ENCODE peak calls at places on chromosomes 5 and 9, in nine cellular contexts. One of them, this sample, is unnamed.

GRCh38 chr5:148912714-148913398 is 86.4 kb downstream of the ADRB2 start:
- DNase-seq in activated T-helper 1 cell treated with Interleukin-2 at 50 U/mL for 16 hours: no peak
- DNase-seq in stimulated activated CD4-positive, alpha-beta T cell treated with anti-CD3 and anti-CD28 coated beads, Interleukin-12 subunit alpha, Interleukin-12 subunit beta, amount 100 ng/mL, for 48 hours: no peak
- DNase-seq in choroid plexus epithelial cell: peak; percentile 65
- DNase-seq in activated CD4-positive, alpha-beta T cell treated with anti-CD3 and anti-CD28 coated beads, Interleukin-2, amount 50 U/mL, for 1 hour: no peak
- DNase-seq in T-helper 17 cell: no peak
- DNase-seq in fibroblast of the conjunctiva: no peak
- DNase-seq in uterus: no peak
- DNase-seq in body of pancreas: peak; percentile 31
- DNase-seq in this sample: no peak

GRCh38 chr5:111691914-111692313 is 65.1 kb downstream of the NREP start:
- DNase-seq in fibroblast of the conjunctiva: no peak
- DNase-seq in body of pancreas: no peak
- DNase-seq in uterus: no peak
- DNase-seq in choroid plexus epithelial cell: peak; percentile 49
- DNase-seq in activated CD4-positive, alpha-beta T cell treated with anti-CD3 and anti-CD28 coated beads, Interleukin-2, amount 50 U/mL, for 1 hour: no peak
- DNase-seq in activated T-helper 1 cell treated with Interleukin-2 at 50 U/mL for 16 hours: no peak
- DNase-seq in stimulated activated CD4-positive, alpha-beta T cell treated with anti-CD3 and anti-CD28 coated beads, Interleukin-12 subunit alpha, Interleukin-12 subunit beta, amount 100 ng/mL, for 48 hours: no peak
- DNase-seq in T-helper 17 cell: no peak
- DNase-seq in this sample: no peak

GRCh38 chr5:113474100-113474700 is 14.1 kb downstream of the MCC start:
- DNase-seq in T-helper 17 cell: no peak
- DNase-seq in activated CD4-positive, alpha-beta T cell treated with anti-CD3 and anti-CD28 coated beads, Interleukin-2, amount 50 U/mL, for 1 hour: no peak
- DNase-seq in activated T-helper 1 cell treated with Interleukin-2 at 50 U/mL for 16 hours: no peak
- DNase-seq in stimulated activated CD4-positive, alpha-beta T cell treated with anti-CD3 and anti-CD28 coated beads, Interleukin-12 subunit alpha, Interleukin-12 subunit beta, amount 100 ng/mL, for 48 hours: no peak
- DNase-seq in fibroblast of the conjunctiva: no peak
- DNase-seq in uterus: no peak
- DNase-seq in body of pancreas: no peak
- DNase-seq in choroid plexus epithelial cell: no peak
- DNase-seq in this sample: no peak

GRCh38 chr9:12861035-12861434 is 86.2 kb downstream of the LURAP1L start:
- DNase-seq in activated T-helper 1 cell treated with Interleukin-2 at 50 U/mL for 16 hours: no peak
- DNase-seq in uterus: no peak
- DNase-seq in choroid plexus epithelial cell: no peak
- DNase-seq in stimulated activated CD4-positive, alpha-beta T cell treated with anti-CD3 and anti-CD28 coated beads, Interleukin-12 subunit alpha, Interleukin-12 subunit beta, amount 100 ng/mL, for 48 hours: no peak
- DNase-seq in T-helper 17 cell: no peak
- DNase-seq in body of pancreas: no peak
- DNase-seq in activated CD4-positive, alpha-beta T cell treated with anti-CD3 and anti-CD28 coated beads, Interleukin-2, amount 50 U/mL, for 1 hour: no peak
- DNase-seq in fibroblast of the conjunctiva: no peak
- DNase-seq in this sample: no peak

GRCh38 chr9:135404451-135405144 is 75.0 kb upstream of the PPP1R26 start:
- DNase-seq in activated CD4-positive, alpha-beta T cell treated with anti-CD3 and anti-CD28 coated beads, Interleukin-2, amount 50 U/mL, for 1 hour: no peak
- DNase-seq in activated T-helper 1 cell treated with Interleukin-2 at 50 U/mL for 16 hours: no peak
- DNase-seq in T-helper 17 cell: no peak
- DNase-seq in body of pancreas: no peak
- DNase-seq in stimulated activated CD4-positive, alpha-beta T cell treated with anti-CD3 and anti-CD28 coated beads, Interleukin-12 subunit alpha, Interleukin-12 subunit beta, amount 100 ng/mL, for 48 hours: no peak
- DNase-seq in choroid plexus epithelial cell: no peak
- DNase-seq in fibroblast of the conjunctiva: no peak
- DNase-seq in uterus: no peak
- DNase-seq in this sample: no peak

GRCh38 chr9:75001719-75002421 is 26.2 kb downstream of the CARNMT1 start:
- DNase-seq in fibroblast of the conjunctiva: peak; percentile 91
- DNase-seq in choroid plexus epithelial cell: peak; percentile 96
- DNase-seq in uterus: no peak
- DNase-seq in activated T-helper 1 cell treated with Interleukin-2 at 50 U/mL for 16 hours: no peak
- DNase-seq in T-helper 17 cell: no peak
- DNase-seq in activated CD4-positive, alpha-beta T cell treated with anti-CD3 and anti-CD28 coated beads, Interleukin-2, amount 50 U/mL, for 1 hour: no peak
- DNase-seq in stimulated activated CD4-positive, alpha-beta T cell treated with anti-CD3 and anti-CD28 coated beads, Interleukin-12 subunit alpha, Interleukin-12 subunit beta, amount 100 ng/mL, for 48 hours: peak; percentile 44
- DNase-seq in body of pancreas: peak; percentile 7
- DNase-seq in this sample: no peak

GRCh38 chr5:79518718-79519117 is 4.8 kb upstream of the HOMER1 start:
- DNase-seq in T-helper 17 cell: no peak
- DNase-seq in uterus: no peak
- DNase-seq in stimulated activated CD4-positive, alpha-beta T cell treated with anti-CD3 and anti-CD28 coated beads, Interleukin-12 subunit alpha, Interleukin-12 subunit beta, amount 100 ng/mL, for 48 hours: no peak
- DNase-seq in body of pancreas: no peak
- DNase-seq in choroid plexus epithelial cell: no peak
- DNase-seq in activated CD4-positive, alpha-beta T cell treated with anti-CD3 and anti-CD28 coated beads, Interleukin-2, amount 50 U/mL, for 1 hour: no peak
- DNase-seq in activated T-helper 1 cell treated with Interleukin-2 at 50 U/mL for 16 hours: no peak
- DNase-seq in fibroblast of the conjunctiva: no peak
- DNase-seq in this sample: no peak

GRCh38 chr5:168329302-168329701 is 37.9 kb downstream of the WWC1 start:
- DNase-seq in stimulated activated CD4-positive, alpha-beta T cell treated with anti-CD3 and anti-CD28 coated beads, Interleukin-12 subunit alpha, Interleukin-12 subunit beta, amount 100 ng/mL, for 48 hours: no peak
- DNase-seq in T-helper 17 cell: no peak
- DNase-seq in activated T-helper 1 cell treated with Interleukin-2 at 50 U/mL for 16 hours: no peak
- DNase-seq in activated CD4-positive, alpha-beta T cell treated with anti-CD3 and anti-CD28 coated beads, Interleukin-2, amount 50 U/mL, for 1 hour: no peak
- DNase-seq in body of pancreas: peak; percentile 30
- DNase-seq in uterus: no peak
- DNase-seq in choroid plexus epithelial cell: no peak
- DNase-seq in fibroblast of the conjunctiva: no peak
- DNase-seq in this sample: no peak

GRCh38 chr9:92147030-92147853 is 32.0 kb upstream of the SPTLC1 start:
- DNase-seq in choroid plexus epithelial cell: peak; percentile 95
- DNase-seq in body of pancreas: peak; percentile 27
- DNase-seq in uterus: peak; percentile 83
- DNase-seq in activated T-helper 1 cell treated with Interleukin-2 at 50 U/mL for 16 hours: no peak
- DNase-seq in stimulated activated CD4-positive, alpha-beta T cell treated with anti-CD3 and anti-CD28 coated beads, Interleukin-12 subunit alpha, Interleukin-12 subunit beta, amount 100 ng/mL, for 48 hours: no peak
- DNase-seq in fibroblast of the conjunctiva: peak; percentile 80
- DNase-seq in T-helper 17 cell: no peak
- DNase-seq in activated CD4-positive, alpha-beta T cell treated with anti-CD3 and anti-CD28 coated beads, Interleukin-2, amount 50 U/mL, for 1 hour: no peak
- DNase-seq in this sample: no peak

GRCh38 chr5:89337-90286 is 2.4 kb upstream of the PLEKHG4B start:
- DNase-seq in uterus: no peak
- DNase-seq in activated T-helper 1 cell treated with Interleukin-2 at 50 U/mL for 16 hours: no peak
- DNase-seq in body of pancreas: no peak
- DNase-seq in activated CD4-positive, alpha-beta T cell treated with anti-CD3 and anti-CD28 coated beads, Interleukin-2, amount 50 U/mL, for 1 hour: no peak
- DNase-seq in T-helper 17 cell: no peak
- DNase-seq in stimulated activated CD4-positive, alpha-beta T cell treated with anti-CD3 and anti-CD28 coated beads, Interleukin-12 subunit alpha, Interleukin-12 subunit beta, amount 100 ng/mL, for 48 hours: no peak
- DNase-seq in fibroblast of the conjunctiva: no peak
- DNase-seq in choroid plexus epithelial cell: no peak
- DNase-seq in this sample: no peak

This sample was measured in T-helper 22 cell.